ENCODE peak calls at places on chromosome 3, in four cellular contexts. Y is H9, G is H1, K is IMR-90. X is an unnamed sample.

GRCh38 chr3:50550079-50550736 is 17.3 kb downstream of the C3orf18 start:
- DNase-seq in Y (peak; percentile 81), G (peak; percentile 94), K (peak; percentile 20), X (peak; percentile 77)

GRCh38 chr3:192772495-192772894 is 45.2 kb upstream of the FGF12 start:
- DNase-seq in Y (peak; percentile 63), G (peak; percentile 60), K (peak; percentile 18), X (peak; percentile 81)

GRCh38 chr3:196246612-196247308 is 30.4 kb downstream of the SLC51A start:
- DNase-seq in Y (no peak), G (no peak), K (peak; percentile 83), X (no peak)

GRCh38 chr3:76482510-76482909 is 557.4 kb upstream of the ROBO2 start:
- DNase-seq in Y (no peak), G (no peak), K (no peak), X (no peak)

GRCh38 chr3:69115731-69116130 is 6.7 kb downstream of the LMOD3 start:
- DNase-seq in Y (no peak), G (no peak), K (peak; percentile 78), X (no peak)

GRCh38 chr3:178203650-178204049 is 332.6 kb upstream of the KCNMB2 start:
- DNase-seq in Y (no peak), G (no peak), K (peak; percentile 47), X (no peak)

GRCh38 chr3:212432-212831 is 15.9 kb downstream of the CHL1 start:
- DNase-seq in Y (no peak), G (no peak), K (no peak), X (no peak)

GRCh38 chr3:197428117-197428761 is 127.5 kb downstream of the BDH1 start:
- DNase-seq in Y (no peak), G (no peak), K (peak; percentile 36), X (no peak)

GRCh38 chr3:29605845-29606244 is 325.0 kb downstream of the RBMS3 start:
- DNase-seq in Y (no peak), G (no peak), K (peak; percentile 94), X (no peak)

GRCh38 chr3:147356909-147357733 is 49.2 kb downstream of the ZIC4 start:
- DNase-seq in Y (peak; percentile 69), G (peak; percentile 73), K (no peak), X (peak; percentile 79)

GRCh38 chr3:33063651-33064051 is 33.3 kb downstream of the GLB1 start:
- DNase-seq in Y (no peak), G (no peak), K (peak; percentile 23), X (no peak)

GRCh38 chr3:155426524-155427230 is 133.2 kb upstream of the STRIT1 start:
- DNase-seq in Y (no peak), G (no peak), K (no peak), X (no peak)

GRCh38 chr3:197456271-197457091 is 99.3 kb downstream of the BDH1 start:
- DNase-seq in Y (peak; percentile 87), G (peak; percentile 80), K (peak; percentile 87), X (peak; percentile 92)

DNA sequence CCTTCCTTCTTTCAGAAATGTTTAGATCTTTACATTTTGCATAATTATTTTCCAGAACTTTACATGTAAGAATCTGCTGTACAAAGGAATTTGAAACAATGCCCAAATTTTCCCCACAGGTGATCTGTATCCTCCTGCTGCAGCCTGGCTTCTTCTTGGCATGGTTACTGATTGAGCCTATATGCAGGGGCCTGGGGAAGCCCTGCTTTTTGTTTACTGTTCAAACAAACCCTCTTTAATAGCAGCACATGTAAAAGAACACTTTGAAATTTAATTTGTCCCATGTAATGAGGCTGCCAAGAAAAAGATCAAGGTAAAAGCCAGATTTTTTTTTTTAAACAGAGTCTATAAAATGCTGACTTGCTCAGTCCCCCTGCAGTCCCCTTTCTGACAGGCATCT is 432.2 kb downstream of the TUSC7 start:
- DNase-seq in Y (no peak), G (no peak), K (no peak), X (no peak)
- H4K5ac ChIP-seq in Y (no peak overlapping the region), G (no peak overlapping the region), K (no peak overlapping the region), X (no peak overlapping the region)

GRCh38 chr3:20022954-20023644 is 11.0 kb upstream of the PP2D1 start:
- DNase-seq in Y (no peak), G (no peak), K (no peak), X (no peak)

GRCh38 chr3:20023663-20024417 is 11.8 kb upstream of the PP2D1 start:
- DNase-seq in Y (no peak), G (no peak), K (no peak), X (no peak)

GRCh38 chr3:20027136-20027535 is 13.1 kb upstream of the KAT2B start:
- DNase-seq in Y (no peak), G (no peak), K (no peak), X (no peak)

GRCh38 chr3:20028846-20029430 is 11.3 kb upstream of the KAT2B start:
- DNase-seq in Y (peak; percentile 29), G (no peak), K (no peak), X (peak; percentile 26)
- H4K5ac ChIP-seq in Y (no peak overlapping the region), G (no peak overlapping the region), K (no peak overlapping the region), X (no peak overlapping the region)

GRCh38 chr3:124313621-124314020 is 321.7 kb upstream of the ROPN1 start:
- DNase-seq in Y (no peak), G (no peak), K (no peak), X (no peak)
- H4K5ac ChIP-seq in Y (no peak overlapping the region), G (no peak overlapping the region), K (no peak overlapping the region), X (no peak overlapping the region)

DNA sequence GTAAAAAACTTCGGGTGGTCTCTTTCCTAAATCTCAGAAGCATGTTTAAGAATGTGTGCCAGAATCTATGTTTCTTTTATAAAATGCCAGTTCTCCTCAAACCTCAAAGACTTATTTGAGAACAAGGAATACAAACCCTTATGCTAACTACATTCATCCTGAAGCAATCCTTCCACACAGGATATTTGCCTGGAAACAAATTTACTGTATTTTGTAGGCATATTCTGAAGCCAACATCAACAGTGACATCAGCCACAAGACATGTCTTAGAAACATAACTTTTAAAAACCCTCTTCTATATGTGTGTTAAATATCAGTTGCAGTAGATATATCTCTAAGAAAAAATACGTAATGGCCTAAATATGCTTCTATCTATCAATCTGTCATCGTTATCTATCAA is 1077.0 kb downstream of the ROBO1 start:
- DNase-seq in Y (no peak), G (no peak), K (peak; percentile 81), X (no peak)
- H4K5ac ChIP-seq in Y (no peak overlapping the region), G (no peak overlapping the region), K (no peak overlapping the region), X (no peak overlapping the region)

GRCh38 chr3:135792174-135792573 is 173.4 kb upstream of the PPP2R3A start:
- DNase-seq in Y (peak; percentile 42), G (no peak), K (no peak), X (peak; percentile 29)

GRCh38 chr3:135784557-135784956 is 181.0 kb upstream of the PPP2R3A start:
- DNase-seq in Y (no peak), G (no peak), K (no peak), X (no peak)

GRCh38 chr3:135788978-135789377 is 176.6 kb upstream of the PPP2R3A start:
- DNase-seq in Y (no peak), G (no peak), K (no peak), X (no peak)
- H4K5ac ChIP-seq in Y (no peak overlapping the region), G (no peak overlapping the region), K (no peak overlapping the region), X (no peak overlapping the region)

X was measured in mesendoderm.